ENCODE peak calls at places on chromosomes 13 and 19, in eight cellular contexts. One of them, this sample, is unnamed.

GRCh38 chr19:1019980-1020867 is 699 bp downstream of the TMEM259 start:
- DNase-seq in IMR-90: no peak
- DNase-seq in tibial nerve: no peak
- DNase-seq in A549: no peak
- DNase-seq in AG04450: no peak
- DNase-seq in body of pancreas: no peak
- DNase-seq in ascending aorta: no peak
- DNase-seq in epithelial cell of esophagus: peak
- DNase-seq in this sample: peak

GRCh38 chr19:14694867-14695266 is 5.0 kb downstream of the ZNF333 start:
- DNase-seq in AG04450: no peak
- DNase-seq in tibial nerve: no peak
- DNase-seq in body of pancreas: no peak
- DNase-seq in ascending aorta: no peak
- DNase-seq in epithelial cell of esophagus: no peak
- DNase-seq in IMR-90: no peak
- DNase-seq in A549: no peak
- DNase-seq in this sample: no peak

GRCh38 chr13:97285221-97285955 is 63.3 kb downstream of the MBNL2 start:
- DNase-seq in epithelial cell of esophagus: no peak
- DNase-seq in A549: no peak
- DNase-seq in AG04450: no peak
- DNase-seq in tibial nerve: no peak
- DNase-seq in IMR-90: no peak
- DNase-seq in body of pancreas: no peak
- DNase-seq in ascending aorta: no peak
- DNase-seq in this sample: no peak

GRCh38 chr13:27309967-27310598 is 39.5 kb downstream of the RASL11A start:
- DNase-seq in AG04450: no peak
- DNase-seq in body of pancreas: no peak
- DNase-seq in A549: no peak
- DNase-seq in epithelial cell of esophagus: peak
- DNase-seq in tibial nerve: no peak
- DNase-seq in ascending aorta: no peak
- DNase-seq in IMR-90: peak
- DNase-seq in this sample: no peak

GRCh38 chr19:56155124-56155687 is 14.1 kb downstream of the ZNF444 start:
- DNase-seq in AG04450: no peak
- DNase-seq in tibial nerve: no peak
- DNase-seq in A549: peak
- DNase-seq in ascending aorta: no peak
- DNase-seq in IMR-90: no peak
- DNase-seq in body of pancreas: peak
- DNase-seq in epithelial cell of esophagus: no peak
- DNase-seq in this sample: no peak

GRCh38 chr13:114005206-114005720 is 31.4 kb upstream of the C13orf46 start:
- DNase-seq in IMR-90: no peak
- DNase-seq in AG04450: no peak
- DNase-seq in epithelial cell of esophagus: no peak
- DNase-seq in body of pancreas: no peak
- DNase-seq in ascending aorta: peak
- DNase-seq in tibial nerve: no peak
- DNase-seq in A549: no peak
- DNase-seq in this sample: no peak

GRCh38 chr19:31270897-31271568 is 78.2 kb downstream of the TSHZ3 start:
- DNase-seq in A549: no peak
- DNase-seq in AG04450: peak
- DNase-seq in tibial nerve: no peak
- DNase-seq in ascending aorta: peak
- DNase-seq in IMR-90: peak
- DNase-seq in epithelial cell of esophagus: no peak
- DNase-seq in body of pancreas: no peak
- DNase-seq in this sample: no peak

GRCh38 chr13:46812398-46812797 is 15.4 kb upstream of the ESD start:
- DNase-seq in body of pancreas: no peak
- DNase-seq in A549: no peak
- DNase-seq in epithelial cell of esophagus: no peak
- DNase-seq in tibial nerve: no peak
- DNase-seq in AG04450: no peak
- DNase-seq in IMR-90: no peak
- DNase-seq in ascending aorta: no peak
- DNase-seq in this sample: no peak

GRCh38 chr19:1445185-1445931 is 4.6 kb upstream of the APC2 start:
- DNase-seq in tibial nerve: peak
- DNase-seq in epithelial cell of esophagus: peak
- DNase-seq in AG04450: no peak
- DNase-seq in ascending aorta: peak
- DNase-seq in A549: peak
- DNase-seq in IMR-90: peak
- DNase-seq in body of pancreas: peak
- DNase-seq in this sample: no peak

GRCh38 chr19:38095411-38096308 is 128.4 kb downstream of the DPF1 start:
- DNase-seq in AG04450: no peak
- DNase-seq in IMR-90: peak
- DNase-seq in A549: peak
- DNase-seq in epithelial cell of esophagus: peak
- DNase-seq in tibial nerve: peak
- DNase-seq in body of pancreas: peak
- DNase-seq in ascending aorta: peak
- DNase-seq in this sample: peak

GRCh38 chr13:66778461-66778860 is 451.7 kb downstream of the PCDH9 start:
- DNase-seq in AG04450: no peak
- DNase-seq in ascending aorta: no peak
- DNase-seq in tibial nerve: no peak
- DNase-seq in epithelial cell of esophagus: peak
- DNase-seq in body of pancreas: no peak
- DNase-seq in A549: no peak
- DNase-seq in IMR-90: no peak
- DNase-seq in this sample: no peak

GRCh38 chr13:99778500-99778899 is 193.1 kb downstream of the ZIC5 start:
- DNase-seq in body of pancreas: no peak
- DNase-seq in IMR-90: no peak
- DNase-seq in AG04450: no peak
- DNase-seq in A549: no peak
- DNase-seq in tibial nerve: no peak
- DNase-seq in epithelial cell of esophagus: no peak
- DNase-seq in ascending aorta: no peak
- DNase-seq in this sample: no peak

GRCh38 chr19:15297416-15298224 is 34.7 kb downstream of the BRD4 start:
- DNase-seq in IMR-90: peak
- DNase-seq in AG04450: peak
- DNase-seq in body of pancreas: peak
- DNase-seq in epithelial cell of esophagus: peak
- DNase-seq in A549: peak
- DNase-seq in tibial nerve: no peak
- DNase-seq in ascending aorta: no peak
- DNase-seq in this sample: peak

GRCh38 chr13:111460548-111461444 is 140.4 kb downstream of the TEX29 start:
- DNase-seq in tibial nerve: peak
- DNase-seq in A549: peak
- DNase-seq in IMR-90: peak
- DNase-seq in epithelial cell of esophagus: peak
- DNase-seq in body of pancreas: peak
- DNase-seq in AG04450: peak
- DNase-seq in ascending aorta: no peak
- DNase-seq in this sample: peak

GRCh38 chr13:109715902-109716301 is 70.5 kb downstream of the IRS2 start:
- DNase-seq in tibial nerve: peak
- DNase-seq in ascending aorta: peak
- DNase-seq in epithelial cell of esophagus: peak
- DNase-seq in AG04450: no peak
- DNase-seq in IMR-90: peak
- DNase-seq in A549: no peak
- DNase-seq in body of pancreas: no peak
- DNase-seq in this sample: peak

GRCh38 chr19:11140896-11141295 is 14.7 kb downstream of the SPC24 start:
- DNase-seq in epithelial cell of esophagus: no peak
- DNase-seq in A549: no peak
- DNase-seq in IMR-90: no peak
- DNase-seq in body of pancreas: no peak
- DNase-seq in tibial nerve: no peak
- DNase-seq in AG04450: no peak
- DNase-seq in ascending aorta: no peak
- DNase-seq in this sample: no peak

GRCh38 chr13:74770361-74770760 is 636.2 kb upstream of the KLF12 start:
- DNase-seq in AG04450: peak
- DNase-seq in IMR-90: peak
- DNase-seq in ascending aorta: no peak
- DNase-seq in A549: no peak
- DNase-seq in epithelial cell of esophagus: peak
- DNase-seq in tibial nerve: no peak
- DNase-seq in body of pancreas: no peak
- DNase-seq in this sample: no peak

GRCh38 chr19:36547001-36547732 is 19.1 kb upstream of the ZNF260 start:
- DNase-seq in tibial nerve: no peak
- DNase-seq in IMR-90: peak
- DNase-seq in AG04450: no peak
- DNase-seq in ascending aorta: no peak
- DNase-seq in A549: no peak
- DNase-seq in epithelial cell of esophagus: peak
- DNase-seq in body of pancreas: no peak
- DNase-seq in this sample: no peak

GRCh38 chr19:42402376-42403116 is 12.4 kb upstream of the CNFN start:
- DNase-seq in A549: no peak
- DNase-seq in ascending aorta: no peak
- DNase-seq in tibial nerve: no peak
- DNase-seq in IMR-90: no peak
- DNase-seq in epithelial cell of esophagus: no peak
- DNase-seq in AG04450: no peak
- DNase-seq in body of pancreas: no peak
- DNase-seq in this sample: no peak
- H3K4me3 ChIP-seq in A549: peak
- H3K4me3 ChIP-seq in ascending aorta: peak
- H3K4me3 ChIP-seq in tibial nerve: no peak
- H3K4me3 ChIP-seq in IMR-90: no peak
- H3K4me3 ChIP-seq in epithelial cell of esophagus: no peak
- H3K4me3 ChIP-seq in AG04450: peak
- H3K4me3 ChIP-seq in body of pancreas: no peak
- H3K4me3 ChIP-seq in this sample: no peak

GRCh38 chr13:44921478-44921877 is 67.8 kb downstream of the NUFIP1 start:
- DNase-seq in ascending aorta: no peak
- DNase-seq in IMR-90: no peak
- DNase-seq in AG04450: no peak
- DNase-seq in A549: no peak
- DNase-seq in body of pancreas: no peak
- DNase-seq in epithelial cell of esophagus: no peak
- DNase-seq in tibial nerve: no peak
- DNase-seq in this sample: no peak

GRCh38 chr13:44918323-44919102 is 70.8 kb downstream of the NUFIP1 start:
- DNase-seq in body of pancreas: peak
- DNase-seq in AG04450: peak
- DNase-seq in IMR-90: peak
- DNase-seq in ascending aorta: peak
- DNase-seq in epithelial cell of esophagus: no peak
- DNase-seq in tibial nerve: peak
- DNase-seq in A549: peak
- DNase-seq in this sample: peak

GRCh38 chr13:44920013-44920412 is 69.3 kb downstream of the NUFIP1 start:
- DNase-seq in epithelial cell of esophagus: no peak
- DNase-seq in IMR-90: no peak
- DNase-seq in AG04450: no peak
- DNase-seq in tibial nerve: no peak
- DNase-seq in A549: no peak
- DNase-seq in ascending aorta: no peak
- DNase-seq in body of pancreas: no peak
- DNase-seq in this sample: no peak

GRCh38 chr13:44917589-44918322 is 71.5 kb downstream of the NUFIP1 start:
- DNase-seq in tibial nerve: peak
- DNase-seq in body of pancreas: peak
- DNase-seq in AG04450: peak
- DNase-seq in ascending aorta: peak
- DNase-seq in epithelial cell of esophagus: peak
- DNase-seq in A549: peak
- DNase-seq in IMR-90: peak
- DNase-seq in this sample: peak

DNA sequence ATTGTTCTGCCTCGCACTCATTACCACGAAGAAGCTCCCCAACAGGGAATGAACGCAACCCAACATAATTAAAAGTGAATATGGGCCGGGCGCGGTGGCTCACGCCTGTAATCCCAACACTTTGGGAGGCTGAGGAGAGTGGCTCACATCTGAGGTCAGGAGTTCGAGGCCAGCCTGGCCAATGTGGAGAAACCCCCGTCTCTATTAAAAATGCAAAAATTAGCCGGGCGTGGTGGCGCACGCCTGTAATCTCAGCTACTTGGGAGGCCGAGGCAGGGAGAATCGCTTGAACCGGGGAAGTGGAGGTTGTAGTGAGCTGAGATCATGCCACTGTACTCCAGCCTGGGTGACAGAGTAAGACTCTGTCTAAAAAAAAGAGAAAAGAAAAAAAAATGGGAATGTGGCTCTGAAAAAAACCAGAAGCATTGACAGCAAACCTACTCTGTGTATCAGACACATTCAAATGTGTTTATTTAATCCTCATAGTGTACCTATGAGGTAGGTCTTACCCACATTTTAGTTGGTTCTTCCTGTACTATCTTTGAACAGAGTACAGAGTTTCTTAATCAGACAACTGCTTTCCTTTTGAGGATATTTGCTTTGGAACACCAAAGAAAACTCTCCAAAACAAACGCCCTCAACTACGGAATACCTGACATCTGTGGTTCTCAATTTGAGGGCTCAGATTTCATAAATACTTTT is 70.0 kb downstream of the NUFIP1 start:
- DNase-seq in IMR-90: no peak
- DNase-seq in AG04450: no peak
- DNase-seq in tibial nerve: no peak
- DNase-seq in epithelial cell of esophagus: no peak
- DNase-seq in body of pancreas: no peak
- DNase-seq in ascending aorta: no peak
- DNase-seq in A549: no peak
- DNase-seq in this sample: no peak
- H3K4me3 ChIP-seq in IMR-90: peak
- H3K4me3 ChIP-seq in AG04450: peak
- H3K4me3 ChIP-seq in tibial nerve: peak
- H3K4me3 ChIP-seq in epithelial cell of esophagus: peak
- H3K4me3 ChIP-seq in body of pancreas: no peak
- H3K4me3 ChIP-seq in ascending aorta: no peak
- H3K4me3 ChIP-seq in A549: peak
- H3K4me3 ChIP-seq in this sample: peak

GRCh38 chr19:17751103-17751911 is at the start of gene FCHO1:
- DNase-seq in AG04450: no peak
- DNase-seq in body of pancreas: peak
- DNase-seq in tibial nerve: peak
- DNase-seq in epithelial cell of esophagus: no peak
- DNase-seq in ascending aorta: peak
- DNase-seq in A549: no peak
- DNase-seq in IMR-90: no peak
- DNase-seq in this sample: peak
- H3K4me3 ChIP-seq in AG04450: no peak
- H3K4me3 ChIP-seq in body of pancreas: no peak
- H3K4me3 ChIP-seq in tibial nerve: peak
- H3K4me3 ChIP-seq in epithelial cell of esophagus: no peak
- H3K4me3 ChIP-seq in ascending aorta: no peak
- H3K4me3 ChIP-seq in A549: no peak
- H3K4me3 ChIP-seq in IMR-90: no peak
- H3K4me3 ChIP-seq in this sample: peak

DNA sequence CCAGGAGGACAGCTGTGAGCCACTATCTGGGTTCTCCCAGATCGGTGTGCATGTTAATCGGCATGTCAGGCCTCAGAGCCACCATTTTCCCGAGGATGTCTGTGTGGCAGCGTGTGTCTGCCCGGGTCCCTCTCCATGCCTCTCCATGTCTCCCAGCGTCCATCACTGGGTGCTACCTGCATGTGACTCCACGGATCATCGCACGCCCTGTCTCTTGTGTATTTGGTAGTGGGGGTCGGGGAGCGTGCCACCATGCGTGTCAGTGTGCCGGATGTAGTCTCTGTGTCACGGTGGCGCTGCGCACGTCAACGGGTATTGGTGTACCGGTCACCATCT is 5.9 kb downstream of the NFIX start:
- DNase-seq in IMR-90: no peak
- DNase-seq in body of pancreas: no peak
- DNase-seq in A549: no peak
- DNase-seq in ascending aorta: no peak
- DNase-seq in AG04450: no peak
- DNase-seq in tibial nerve: peak
- DNase-seq in epithelial cell of esophagus: no peak
- DNase-seq in this sample: no peak
- H3K4me3 ChIP-seq in IMR-90: no peak
- H3K4me3 ChIP-seq in body of pancreas: no peak
- H3K4me3 ChIP-seq in A549: no peak
- H3K4me3 ChIP-seq in ascending aorta: no peak
- H3K4me3 ChIP-seq in AG04450: no peak
- H3K4me3 ChIP-seq in tibial nerve: no peak
- H3K4me3 ChIP-seq in epithelial cell of esophagus: no peak
- H3K4me3 ChIP-seq in this sample: no peak

This sample was measured in HL-60.